ENCODE peak calls at places on chromosomes 11 and 22, in seven cellular contexts. One of them, this sample, is unnamed.

GRCh38 chr11:130070109-130070828 is 575 bp downstream of the APLP2 start:
- DNase-seq in EL: peak; percentile 57
- DNase-seq in cardiac fibroblast: peak; percentile 28
- DNase-seq in IMR-90: peak; percentile 13
- DNase-seq in posterior vena cava: peak; percentile 85
- DNase-seq in NCI-H2107: no peak
- DNase-seq in Calu3: no peak
- DNase-seq in this sample: peak; percentile 84

GRCh38 chr11:20839231-20839630 is 169.8 kb downstream of the NELL1 start:
- DNase-seq in cardiac fibroblast: no peak
- DNase-seq in IMR-90: no peak
- DNase-seq in posterior vena cava: no peak
- DNase-seq in EL: no peak
- DNase-seq in Calu3: no peak
- DNase-seq in NCI-H2107: no peak
- DNase-seq in this sample: no peak

GRCh38 chr22:50282361-50283144 is 12.4 kb upstream of the MAPK11 start:
- DNase-seq in IMR-90: peak; percentile 77
- DNase-seq in cardiac fibroblast: peak; percentile 58
- DNase-seq in EL: peak; percentile 87
- DNase-seq in NCI-H2107: no peak
- DNase-seq in Calu3: peak; percentile 95
- DNase-seq in posterior vena cava: no peak
- DNase-seq in this sample: peak; percentile 93

GRCh38 chr11:126216526-126217305 is 5.1 kb downstream of the FAM118B start:
- DNase-seq in NCI-H2107: no peak
- DNase-seq in EL: no peak
- DNase-seq in posterior vena cava: no peak
- DNase-seq in Calu3: no peak
- DNase-seq in IMR-90: no peak
- DNase-seq in cardiac fibroblast: no peak
- DNase-seq in this sample: no peak

GRCh38 chr22:27580311-27580897 is 221.2 kb downstream of the MN1 start:
- DNase-seq in Calu3: peak; percentile 24
- DNase-seq in NCI-H2107: no peak
- DNase-seq in IMR-90: no peak
- DNase-seq in posterior vena cava: no peak
- DNase-seq in EL: no peak
- DNase-seq in cardiac fibroblast: no peak
- DNase-seq in this sample: no peak

GRCh38 chr22:27984723-27985122 is 65.7 kb upstream of the PITPNB start:
- DNase-seq in IMR-90: no peak
- DNase-seq in cardiac fibroblast: no peak
- DNase-seq in NCI-H2107: no peak
- DNase-seq in EL: no peak
- DNase-seq in posterior vena cava: no peak
- DNase-seq in Calu3: no peak
- DNase-seq in this sample: no peak

GRCh38 chr22:24147666-24148065 is 33.6 kb upstream of the SUSD2 start:
- DNase-seq in posterior vena cava: no peak
- DNase-seq in IMR-90: no peak
- DNase-seq in EL: no peak
- DNase-seq in Calu3: no peak
- DNase-seq in cardiac fibroblast: no peak
- DNase-seq in NCI-H2107: no peak
- DNase-seq in this sample: no peak

GRCh38 chr11:10265936-10266335 is 28.1 kb downstream of the SBF2 start:
- DNase-seq in cardiac fibroblast: no peak
- DNase-seq in Calu3: no peak
- DNase-seq in IMR-90: peak; percentile 37
- DNase-seq in posterior vena cava: no peak
- DNase-seq in NCI-H2107: no peak
- DNase-seq in EL: peak; percentile 35
- DNase-seq in this sample: no peak

GRCh38 chr11:19995131-19995530 is 165.1 kb downstream of the DBX1 start:
- DNase-seq in NCI-H2107: no peak
- DNase-seq in Calu3: peak; percentile 35
- DNase-seq in posterior vena cava: no peak
- DNase-seq in EL: peak; percentile 77
- DNase-seq in IMR-90: peak; percentile 97
- DNase-seq in cardiac fibroblast: peak; percentile 92
- DNase-seq in this sample: no peak

GRCh38 chr11:66068154-66068821 is 1.8 kb upstream of the PACS1 start:
- DNase-seq in Calu3: peak; percentile 84
- DNase-seq in posterior vena cava: no peak
- DNase-seq in cardiac fibroblast: peak; percentile 79
- DNase-seq in NCI-H2107: no peak
- DNase-seq in IMR-90: peak; percentile 68
- DNase-seq in EL: peak; percentile 72
- DNase-seq in this sample: no peak

GRCh38 chr11:7513210-7514098 is at the start of gene PPFIBP2:
- DNase-seq in EL: peak; percentile 75
- DNase-seq in NCI-H2107: no peak
- DNase-seq in posterior vena cava: peak; percentile 94
- DNase-seq in IMR-90: peak; percentile 47
- DNase-seq in cardiac fibroblast: peak; percentile 73
- DNase-seq in Calu3: peak; percentile 88
- DNase-seq in this sample: peak; percentile 95

GRCh38 chr22:26986884-26987283 is 329.5 kb downstream of the MIAT start:
- DNase-seq in cardiac fibroblast: no peak
- DNase-seq in Calu3: no peak
- DNase-seq in IMR-90: no peak
- DNase-seq in EL: no peak
- DNase-seq in NCI-H2107: no peak
- DNase-seq in posterior vena cava: no peak
- DNase-seq in this sample: no peak

GRCh38 chr11:61766353-61766841 is 14.0 kb downstream of the MYRF start:
- DNase-seq in cardiac fibroblast: no peak
- DNase-seq in NCI-H2107: no peak
- DNase-seq in IMR-90: peak; percentile 86
- DNase-seq in posterior vena cava: no peak
- DNase-seq in EL: no peak
- DNase-seq in Calu3: no peak
- DNase-seq in this sample: no peak

GRCh38 chr11:44733877-44734276 is 7.1 kb downstream of the TSPAN18 start:
- DNase-seq in Calu3: no peak
- DNase-seq in IMR-90: no peak
- DNase-seq in cardiac fibroblast: no peak
- DNase-seq in EL: no peak
- DNase-seq in posterior vena cava: no peak
- DNase-seq in NCI-H2107: no peak
- DNase-seq in this sample: no peak

GRCh38 chr11:12800032-12800671 is 125.9 kb downstream of the TEAD1 start:
- DNase-seq in Calu3: peak; percentile 65
- DNase-seq in posterior vena cava: no peak
- DNase-seq in EL: peak; percentile 77
- DNase-seq in IMR-90: peak; percentile 81
- DNase-seq in cardiac fibroblast: peak; percentile 71
- DNase-seq in NCI-H2107: no peak
- DNase-seq in this sample: no peak

GRCh38 chr11:35602979-35603378 is 15.3 kb upstream of the FJX1 start:
- DNase-seq in posterior vena cava: no peak
- DNase-seq in Calu3: no peak
- DNase-seq in IMR-90: no peak
- DNase-seq in NCI-H2107: no peak
- DNase-seq in cardiac fibroblast: no peak
- DNase-seq in EL: no peak
- DNase-seq in this sample: no peak

GRCh38 chr22:31286360-31287255 is 5.7 kb downstream of the PIK3IP1 start:
- DNase-seq in Calu3: no peak
- DNase-seq in cardiac fibroblast: peak; percentile 25
- DNase-seq in NCI-H2107: no peak
- DNase-seq in EL: no peak
- DNase-seq in posterior vena cava: no peak
- DNase-seq in IMR-90: no peak
- DNase-seq in this sample: no peak

GRCh38 chr11:66467034-66467659 is 442 bp downstream of the PELI3 start:
- DNase-seq in EL: peak; percentile 40
- DNase-seq in Calu3: peak; percentile 63
- DNase-seq in cardiac fibroblast: peak; percentile 13
- DNase-seq in IMR-90: peak; percentile 15
- DNase-seq in NCI-H2107: no peak
- DNase-seq in posterior vena cava: no peak
- DNase-seq in this sample: peak; percentile 81

GRCh38 chr22:46813816-46814597 is 51.6 kb downstream of the TBC1D22A start:
- DNase-seq in cardiac fibroblast: peak; percentile 61
- DNase-seq in EL: peak; percentile 76
- DNase-seq in Calu3: peak; percentile 34
- DNase-seq in IMR-90: peak; percentile 61
- DNase-seq in NCI-H2107: no peak
- DNase-seq in posterior vena cava: peak; percentile 50
- DNase-seq in this sample: peak; percentile 24

GRCh38 chr22:30325065-30325720 is 1.5 kb downstream of the TBC1D10A start:
- DNase-seq in IMR-90: peak; percentile 90
- DNase-seq in Calu3: peak; percentile 39
- DNase-seq in NCI-H2107: no peak
- DNase-seq in posterior vena cava: no peak
- DNase-seq in cardiac fibroblast: peak; percentile 91
- DNase-seq in EL: peak; percentile 95
- DNase-seq in this sample: no peak

GRCh38 chr11:59755701-59756495 is 722 bp downstream of the STX3 start:
- DNase-seq in NCI-H2107: no peak
- DNase-seq in cardiac fibroblast: peak; percentile 74
- DNase-seq in EL: peak; percentile 87
- DNase-seq in posterior vena cava: peak; percentile 94
- DNase-seq in IMR-90: peak; percentile 63
- DNase-seq in Calu3: peak; percentile 90
- DNase-seq in this sample: peak; percentile 92

GRCh38 chr11:24697722-24698121 is 200.9 kb downstream of the LUZP2 start:
- DNase-seq in NCI-H2107: no peak
- DNase-seq in cardiac fibroblast: peak; percentile 79
- DNase-seq in posterior vena cava: no peak
- DNase-seq in Calu3: peak; percentile 43
- DNase-seq in EL: peak; percentile 53
- DNase-seq in IMR-90: peak; percentile 82
- DNase-seq in this sample: no peak

GRCh38 chr11:119019996-119020395 is 1.4 kb downstream of the TRAPPC4 start:
- DNase-seq in posterior vena cava: peak; percentile 13
- DNase-seq in cardiac fibroblast: no peak
- DNase-seq in IMR-90: no peak
- DNase-seq in NCI-H2107: no peak
- DNase-seq in Calu3: no peak
- DNase-seq in EL: no peak
- DNase-seq in this sample: no peak

GRCh38 chr11:3218483-3219280 is at the start of gene MRGPRG:
- DNase-seq in cardiac fibroblast: no peak
- DNase-seq in NCI-H2107: no peak
- DNase-seq in posterior vena cava: peak; percentile 72
- DNase-seq in EL: no peak
- DNase-seq in IMR-90: no peak
- DNase-seq in Calu3: no peak
- DNase-seq in this sample: peak; percentile 58